ENCODE peak calls at places on chromosome 1, in four cellular contexts. J is adrenal gland, R is sigmoid colon, Q is IMR-90. B is an unnamed sample. For H3K4me1, the result is how much of the 10 kb centered on the place peaks cover.

GRCh38 chr1:6052543-6053205 is 7.0 kb downstream of the KCNAB2 start:
- DNase-seq in R (no peak), J (peak), Q (peak), B (peak)

GRCh38 chr1:47722909-47723580 is 274.1 kb downstream of the TRABD2B start:
- DNase-seq in J (no peak), Q (no peak), R (no peak), B (peak)

GRCh38 chr1:180269848-180270766 is 40.0 kb downstream of the LHX4 start:
- DNase-seq in J (no peak), Q (no peak), R (peak), B (peak)

GRCh38 chr1:1929102-1929638 is 10.1 kb upstream of the TMEM52 start:
- DNase-seq in Q (no peak), R (no peak), J (no peak), B (no peak)

GRCh38 chr1:151989131-151989868 is 4.4 kb downstream of the S100A10 start:
- DNase-seq in J (peak), R (peak), Q (peak), B (peak)

GRCh38 chr1:185491604-185492003 is 174.6 kb upstream of the IVNS1ABP start:
- DNase-seq in Q (no peak), J (no peak), R (no peak), B (no peak)

GRCh38 chr1:243748706-243749283 is 101.2 kb downstream of the AKT3 start:
- DNase-seq in R (no peak), J (no peak), Q (peak), B (no peak)

GRCh38 chr1:33346921-33347649 is 26.2 kb upstream of the A3GALT2 start:
- DNase-seq in Q (peak), R (peak), J (peak), B (peak)

GRCh38 chr1:82515650-82516049 is 714.9 kb downstream of the ADGRL2 start:
- DNase-seq in R (no peak), J (no peak), Q (no peak), B (no peak)

GRCh38 chr1:159922499-159923202 is 2.7 kb downstream of the TAGLN2 start:
- DNase-seq in R (peak), Q (peak), J (peak), B (peak)

GRCh38 chr1:44805311-44806024 is 1.7 kb downstream of the DYNLT4 start:
- DNase-seq in R (peak), Q (no peak), J (no peak), B (no peak)

GRCh38 chr1:44801491-44802305 is 1.5 kb downstream of the PLK3 start:
- DNase-seq in R (peak), J (peak), Q (no peak), B (peak)

GRCh38 chr1:44802306-44803061 is 2.3 kb downstream of the PLK3 start:
- DNase-seq in J (peak), R (no peak), Q (no peak), B (no peak)

GRCh38 chr1:44803312-44804095 is 3.3 kb downstream of the PLK3 start:
- DNase-seq in J (no peak), Q (no peak), R (peak), B (no peak)

GRCh38 chr1:44803062-44803311 is 2.8 kb downstream of the PLK3 start:
- DNase-seq in Q (no peak), R (no peak), J (no peak), B (no peak)
- H3K4me1 ChIP-seq in Q (under half), R (under half), J (under half), B (under half)

GRCh38 chr1:44778705-44779576 is 3.6 kb downstream of the RPS8 start:
- DNase-seq in R (no peak), Q (no peak), J (no peak), B (no peak)
- TF ChIP-seq POLR2A in R (no peak), Q (no peak), J (no peak), B (no peak)

DNA sequence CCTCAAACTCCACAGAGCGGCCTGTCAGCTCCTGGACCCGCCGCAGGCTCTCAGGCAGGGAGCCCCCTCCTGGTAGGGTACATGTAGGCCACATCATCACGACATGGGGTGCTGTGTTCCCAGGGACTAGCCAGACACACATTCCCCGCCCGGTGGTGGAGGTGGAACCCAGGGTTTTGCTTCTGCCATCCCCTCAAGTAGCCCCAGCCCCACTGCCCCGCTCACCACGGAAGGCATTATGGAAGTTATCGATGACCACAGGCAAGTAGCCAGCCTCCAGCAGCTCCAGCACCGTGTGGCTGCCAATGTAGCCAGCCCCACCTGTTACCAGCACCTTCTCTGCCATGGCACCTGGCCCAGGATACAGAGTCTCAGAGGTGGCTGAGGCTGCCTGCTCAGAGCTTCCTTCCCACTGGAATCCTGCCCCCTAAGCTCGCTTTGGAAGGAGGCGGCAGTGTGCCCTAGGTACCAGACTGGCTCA is 1.9 kb downstream of the GALE start:
- DNase-seq in Q (no peak), R (no peak), J (peak), B (peak)
- H3K4me1 ChIP-seq in Q (under half), R (under half), J (under half), B (under half)

DNA sequence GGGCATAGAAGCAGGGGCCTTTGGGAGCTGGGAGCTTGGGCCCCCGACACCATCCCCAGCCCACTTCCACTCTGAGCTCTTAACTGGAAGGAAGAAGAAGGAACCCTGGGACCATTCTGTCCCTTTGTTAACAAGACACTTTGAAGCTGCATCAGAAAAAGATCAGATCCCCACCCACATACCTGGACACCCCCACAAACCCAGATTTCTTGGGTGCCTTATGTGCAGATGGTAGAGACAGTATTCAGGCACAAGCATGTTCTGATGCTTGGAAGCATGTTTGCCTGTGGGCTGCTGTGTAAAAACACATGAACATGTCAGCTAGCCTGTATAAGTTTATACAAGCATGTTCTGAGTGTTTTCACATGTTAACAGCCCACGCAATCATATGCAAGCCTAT is 3.7 kb downstream of the DLGAP3 start:
- DNase-seq in R (no peak), Q (no peak), J (no peak), B (no peak)
- TF ChIP-seq POLR2A in R (no peak), Q (no peak), J (no peak), B (no peak)

DNA sequence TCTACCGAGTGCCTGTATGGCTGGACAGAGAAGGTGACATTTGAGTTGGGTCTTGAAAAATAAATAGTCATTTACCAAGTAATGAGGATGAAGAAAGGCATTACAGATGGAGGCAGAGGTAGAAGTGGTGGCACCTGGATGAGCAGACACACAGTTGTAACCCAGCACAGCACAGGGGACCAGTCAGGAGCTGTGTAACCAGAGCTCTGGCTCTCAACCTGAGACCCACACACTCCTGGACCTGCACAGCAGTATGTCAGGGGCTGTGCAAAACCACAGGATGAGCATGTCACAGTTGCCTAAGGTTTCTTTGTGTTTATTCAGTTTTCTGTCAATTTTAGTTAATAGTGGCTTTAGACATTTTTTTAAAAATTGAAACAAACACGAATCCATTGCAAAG is 11.3 kb upstream of the MCOLN3 start:
- DNase-seq in J (no peak), R (no peak), Q (no peak), B (no peak)
- H3K4me1 ChIP-seq in J (under half), R (under half), Q (under half), B (under half)

DNA sequence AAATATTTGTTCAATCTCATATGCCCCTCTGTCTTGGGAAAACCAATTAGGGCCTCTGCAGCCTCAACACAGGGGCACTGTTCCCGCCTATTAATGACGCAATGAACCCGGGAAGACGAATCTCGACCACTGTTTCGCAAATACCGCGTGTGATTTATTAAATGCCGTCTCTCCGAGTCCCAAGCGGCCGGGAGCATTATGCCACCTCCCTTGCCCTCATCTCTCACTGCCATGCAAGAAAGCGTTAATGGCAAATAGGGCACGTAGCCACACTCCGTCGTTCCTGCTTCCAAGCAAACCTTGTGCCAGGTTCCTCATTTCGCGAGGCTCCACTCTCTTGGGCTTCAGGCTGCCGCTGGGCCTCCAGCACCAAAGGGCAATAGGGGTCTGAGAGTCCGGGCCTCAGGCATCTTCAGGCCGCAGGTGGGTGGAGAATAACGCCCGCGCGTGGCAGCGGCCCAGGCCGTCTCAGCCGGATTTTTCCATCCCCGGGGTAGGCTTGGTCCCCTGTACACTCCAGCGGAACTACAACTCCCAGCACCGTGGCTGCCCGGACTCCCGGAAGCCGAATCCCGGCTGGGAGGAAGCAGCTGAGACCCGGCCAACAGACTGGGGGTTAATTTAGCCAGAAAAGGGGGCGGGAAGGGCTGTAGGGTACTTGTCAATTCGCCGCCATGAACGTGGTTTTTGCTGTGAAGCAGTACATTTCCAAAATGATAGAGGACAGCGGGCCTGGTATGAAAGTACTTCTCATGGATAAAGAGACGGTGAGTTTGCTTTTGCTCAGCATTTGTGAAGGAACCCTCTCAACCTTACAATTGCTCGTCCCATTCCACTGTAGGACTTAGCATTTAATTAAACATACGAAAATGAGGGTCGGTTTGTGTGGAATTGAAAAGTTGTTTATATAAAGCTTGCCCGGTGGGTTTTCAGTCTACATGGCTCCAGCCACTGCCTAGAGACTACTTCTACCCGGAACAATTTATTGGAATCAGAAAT is at the start of gene VPS45:
- DNase-seq in J (peak), R (peak), Q (peak), B (peak)
- TF ChIP-seq POLR2A in J (peak), R (peak), Q (peak), B (peak)

GRCh38 chr1:59142663-59143487 is 154.0 kb upstream of the FGGY start:
- DNase-seq in J (no peak), Q (peak), R (no peak), B (no peak)

GRCh38 chr1:59143824-59144223 is 153.1 kb upstream of the FGGY start:
- DNase-seq in J (no peak), R (no peak), Q (peak), B (no peak)

GRCh38 chr1:59146056-59146455 is 150.8 kb upstream of the FGGY start:
- DNase-seq in R (no peak), J (no peak), Q (no peak), B (no peak)

GRCh38 chr1:59146651-59147358 is 150.1 kb upstream of the FGGY start:
- DNase-seq in J (peak), Q (peak), R (peak), B (peak)

DNA sequence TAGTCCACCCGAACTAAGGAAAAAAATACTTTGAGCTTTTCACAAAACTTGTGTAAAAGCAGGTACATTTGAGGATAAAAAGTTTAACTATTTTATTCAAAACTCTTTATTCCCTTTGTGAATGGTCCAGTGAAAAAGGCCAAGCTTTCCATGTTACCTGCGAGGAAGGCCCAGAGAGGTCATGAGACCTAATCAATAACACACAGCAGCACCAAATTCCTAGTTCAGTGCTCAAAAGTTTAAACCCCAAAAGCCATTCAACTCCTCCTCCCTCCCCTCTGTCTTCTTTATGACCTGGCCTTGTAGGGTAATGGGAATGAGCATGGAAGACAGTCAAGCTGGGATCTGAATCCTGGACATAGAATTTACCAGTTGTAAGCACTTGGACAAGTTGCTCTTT is 151.9 kb upstream of the FGGY start:
- DNase-seq in J (no peak), Q (no peak), R (no peak), B (no peak)
- H3K4me1 ChIP-seq in J (under half), Q (under half), R (under half), B (under half)